ENCODE peak calls at places on chromosomes 16 and 17, in four cellular contexts. One of them, this sample, is unnamed.

GRCh38 chr16:19588661-19589060 is 33.2 kb downstream of the VPS35L start:
- DNase-seq in GM12878: no peak
- DNase-seq in K562: no peak
- DNase-seq in HepG2: no peak
- DNase-seq in this sample: no peak

GRCh38 chr16:11497851-11498289 is 88.8 kb downstream of the LITAF start:
- DNase-seq in GM12878: no peak
- DNase-seq in K562: peak
- DNase-seq in HepG2: peak
- DNase-seq in this sample: peak

GRCh38 chr16:82192665-82193064 is 22.6 kb upstream of the MPHOSPH6 start:
- DNase-seq in GM12878: no peak
- DNase-seq in K562: no peak
- DNase-seq in HepG2: no peak
- DNase-seq in this sample: peak

GRCh38 chr16:90008708-90009145 is 10.5 kb downstream of the DBNDD1 start:
- DNase-seq in GM12878: no peak
- DNase-seq in K562: no peak
- DNase-seq in HepG2: no peak
- DNase-seq in this sample: peak

GRCh38 chr16:85027349-85027967 is at the start of gene KIAA0513:
- DNase-seq in GM12878: peak
- DNase-seq in K562: peak
- DNase-seq in HepG2: peak
- DNase-seq in this sample: peak

GRCh38 chr17:42354956-42355843 is 33.0 kb downstream of the STAT3 start:
- DNase-seq in GM12878: no peak
- DNase-seq in K562: no peak
- DNase-seq in HepG2: no peak
- DNase-seq in this sample: no peak

GRCh38 chr17:45149669-45150603 is 1.7 kb downstream of the HEXIM1 start:
- DNase-seq in GM12878: no peak
- DNase-seq in K562: peak
- DNase-seq in HepG2: no peak
- DNase-seq in this sample: peak

GRCh38 chr17:81419333-81419885 is 24.2 kb downstream of the BAHCC1 start:
- DNase-seq in GM12878: no peak
- DNase-seq in K562: peak
- DNase-seq in HepG2: no peak
- DNase-seq in this sample: peak

GRCh38 chr16:68369168-68369567 is 58.3 kb downstream of the PRMT7 start:
- DNase-seq in GM12878: no peak
- DNase-seq in K562: no peak
- DNase-seq in HepG2: no peak
- DNase-seq in this sample: no peak

GRCh38 chr17:31830971-31831755 is 27.9 kb downstream of the COPRS start:
- DNase-seq in GM12878: no peak
- DNase-seq in K562: peak
- DNase-seq in HepG2: no peak
- DNase-seq in this sample: peak

GRCh38 chr17:31469959-31470358 is 78.5 kb downstream of the RAB11FIP4 start:
- DNase-seq in GM12878: no peak
- DNase-seq in K562: peak
- DNase-seq in HepG2: peak
- DNase-seq in this sample: no peak

GRCh38 chr16:54320895-54321294 is 34.3 kb upstream of the IRX3 start:
- DNase-seq in GM12878: no peak
- DNase-seq in K562: no peak
- DNase-seq in HepG2: no peak
- DNase-seq in this sample: no peak

GRCh38 chr17:21019976-21020575 is 22.7 kb downstream of the USP22 start:
- DNase-seq in GM12878: no peak
- DNase-seq in K562: no peak
- DNase-seq in HepG2: no peak
- DNase-seq in this sample: no peak

GRCh38 chr16:90048737-90049330 is 28.3 kb downstream of the PRDM7 start:
- DNase-seq in GM12878: no peak
- DNase-seq in K562: no peak
- DNase-seq in HepG2: no peak
- DNase-seq in this sample: no peak

GRCh38 chr17:75557075-75557851 is 30.3 kb upstream of the MYO15B start:
- DNase-seq in GM12878: no peak
- DNase-seq in K562: peak
- DNase-seq in HepG2: peak
- DNase-seq in this sample: peak

GRCh38 chr17:47898246-47898645 is 2.2 kb downstream of the SP2 start:
- DNase-seq in GM12878: no peak
- DNase-seq in K562: no peak
- DNase-seq in HepG2: no peak
- DNase-seq in this sample: no peak

GRCh38 chr17:45648642-45649041 is 135.5 kb upstream of the CRHR1 start:
- DNase-seq in GM12878: no peak
- DNase-seq in K562: peak
- DNase-seq in HepG2: no peak
- DNase-seq in this sample: no peak

GRCh38 chr17:82418001-82418986 is at the start of the genes HEXD and OGFOD3:
- DNase-seq in GM12878: no peak
- DNase-seq in K562: peak
- DNase-seq in HepG2: peak
- DNase-seq in this sample: peak

GRCh38 chr17:44787271-44787940 is 28.6 kb downstream of the ADAM11 start:
- DNase-seq in GM12878: no peak
- DNase-seq in K562: no peak
- DNase-seq in HepG2: no peak
- DNase-seq in this sample: no peak

GRCh38 chr17:17681744-17682292 is 560 bp downstream of the RAI1 start:
- DNase-seq in GM12878: no peak
- DNase-seq in K562: peak
- DNase-seq in HepG2: no peak
- DNase-seq in this sample: no peak

GRCh38 chr16:84832488-84833141 is 12.8 kb downstream of the CRISPLD2 start:
- DNase-seq in GM12878: no peak
- DNase-seq in K562: no peak
- DNase-seq in HepG2: no peak
- DNase-seq in this sample: peak

GRCh38 chr17:48002208-48002919 is 31.5 kb downstream of the CDK5RAP3 start:
- DNase-seq in GM12878: peak
- DNase-seq in K562: peak
- DNase-seq in HepG2: peak
- DNase-seq in this sample: peak

GRCh38 chr16:4140652-4141051 is 24.4 kb upstream of the ADCY9 start:
- DNase-seq in GM12878: peak
- DNase-seq in K562: no peak
- DNase-seq in HepG2: no peak
- DNase-seq in this sample: peak

GRCh38 chr17:79183221-79184158 is 108.9 kb downstream of the ENGASE start:
- DNase-seq in GM12878: no peak
- DNase-seq in K562: no peak
- DNase-seq in HepG2: no peak
- DNase-seq in this sample: no peak

GRCh38 chr16:73288435-73288834 is 240.5 kb upstream of the ZFHX3 start:
- DNase-seq in GM12878: no peak
- DNase-seq in K562: no peak
- DNase-seq in HepG2: no peak
- DNase-seq in this sample: no peak

GRCh38 chr17:35889818-35890773 is 9.9 kb upstream of the CCL5 start:
- DNase-seq in GM12878: no peak
- DNase-seq in K562: no peak
- DNase-seq in HepG2: no peak
- DNase-seq in this sample: peak

GRCh38 chr16:84116720-84117481 is at the start of gene MBTPS1:
- DNase-seq in GM12878: peak
- DNase-seq in K562: peak
- DNase-seq in HepG2: peak
- DNase-seq in this sample: peak

GRCh38 chr16:90022209-90023077 is 3.2 kb upstream of the DBNDD1 start:
- DNase-seq in GM12878: peak
- DNase-seq in K562: peak
- DNase-seq in HepG2: peak
- DNase-seq in this sample: peak

DNA sequence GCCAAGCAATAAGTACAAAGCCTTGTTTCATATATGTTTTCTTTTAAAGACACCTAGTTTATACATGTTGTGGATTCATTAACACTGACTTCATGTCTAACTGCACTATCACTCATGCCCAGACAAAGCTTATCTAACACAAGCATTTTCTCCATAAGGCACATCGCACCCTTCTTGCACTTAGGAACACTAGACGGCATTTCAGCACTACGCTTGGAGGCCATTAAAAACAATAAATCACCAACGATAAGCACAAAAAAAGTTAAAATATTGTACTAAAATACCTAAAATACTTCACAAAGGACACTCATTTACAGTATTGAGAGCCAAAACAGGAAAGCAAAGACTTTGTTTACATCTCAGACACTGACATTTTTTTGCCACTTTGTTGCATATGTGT is 39.0 kb upstream of the TEKT3 start:
- DNase-seq in GM12878: no peak
- DNase-seq in K562: peak
- DNase-seq in HepG2: no peak
- DNase-seq in this sample: no peak
- TF ChIP-seq BHLHE40 in GM12878: no peak
- TF ChIP-seq BHLHE40 in K562: no peak
- TF ChIP-seq BHLHE40 in HepG2: no peak
- TF ChIP-seq BHLHE40 in this sample: no peak

DNA sequence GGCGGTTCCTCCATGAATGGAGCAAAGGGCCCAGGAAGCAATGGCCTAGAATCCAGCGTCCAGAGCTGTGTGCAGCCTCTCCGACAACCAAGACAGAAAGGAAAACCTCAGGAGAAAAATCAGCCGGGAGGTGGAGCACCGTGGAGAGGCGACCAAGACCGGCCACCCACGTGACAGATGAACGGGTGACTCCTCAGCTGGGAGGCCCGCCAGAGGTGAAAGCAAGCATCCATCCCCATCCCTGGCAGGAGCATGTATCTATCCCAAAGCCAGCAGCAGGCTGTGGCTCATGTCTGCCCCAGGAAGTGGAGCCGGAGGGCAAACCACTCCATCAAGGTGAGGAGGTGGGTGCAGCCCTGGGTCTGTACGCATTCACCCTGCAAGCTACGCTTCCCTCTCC is 52.1 kb downstream of the FOXL1 start:
- DNase-seq in GM12878: no peak
- DNase-seq in K562: no peak
- DNase-seq in HepG2: no peak
- DNase-seq in this sample: peak
- H2AFZ ChIP-seq in GM12878: no peak
- H2AFZ ChIP-seq in K562: no peak
- H2AFZ ChIP-seq in HepG2: no peak
- H2AFZ ChIP-seq in this sample: peak

GRCh38 chr17:28227278-28228108 is 91.5 kb upstream of the TMEM97 start:
- DNase-seq in GM12878: no peak
- DNase-seq in K562: no peak
- DNase-seq in HepG2: no peak
- DNase-seq in this sample: no peak
- TF ChIP-seq BHLHE40 in GM12878: no peak
- TF ChIP-seq BHLHE40 in K562: no peak
- TF ChIP-seq BHLHE40 in HepG2: no peak
- TF ChIP-seq BHLHE40 in this sample: no peak

DNA sequence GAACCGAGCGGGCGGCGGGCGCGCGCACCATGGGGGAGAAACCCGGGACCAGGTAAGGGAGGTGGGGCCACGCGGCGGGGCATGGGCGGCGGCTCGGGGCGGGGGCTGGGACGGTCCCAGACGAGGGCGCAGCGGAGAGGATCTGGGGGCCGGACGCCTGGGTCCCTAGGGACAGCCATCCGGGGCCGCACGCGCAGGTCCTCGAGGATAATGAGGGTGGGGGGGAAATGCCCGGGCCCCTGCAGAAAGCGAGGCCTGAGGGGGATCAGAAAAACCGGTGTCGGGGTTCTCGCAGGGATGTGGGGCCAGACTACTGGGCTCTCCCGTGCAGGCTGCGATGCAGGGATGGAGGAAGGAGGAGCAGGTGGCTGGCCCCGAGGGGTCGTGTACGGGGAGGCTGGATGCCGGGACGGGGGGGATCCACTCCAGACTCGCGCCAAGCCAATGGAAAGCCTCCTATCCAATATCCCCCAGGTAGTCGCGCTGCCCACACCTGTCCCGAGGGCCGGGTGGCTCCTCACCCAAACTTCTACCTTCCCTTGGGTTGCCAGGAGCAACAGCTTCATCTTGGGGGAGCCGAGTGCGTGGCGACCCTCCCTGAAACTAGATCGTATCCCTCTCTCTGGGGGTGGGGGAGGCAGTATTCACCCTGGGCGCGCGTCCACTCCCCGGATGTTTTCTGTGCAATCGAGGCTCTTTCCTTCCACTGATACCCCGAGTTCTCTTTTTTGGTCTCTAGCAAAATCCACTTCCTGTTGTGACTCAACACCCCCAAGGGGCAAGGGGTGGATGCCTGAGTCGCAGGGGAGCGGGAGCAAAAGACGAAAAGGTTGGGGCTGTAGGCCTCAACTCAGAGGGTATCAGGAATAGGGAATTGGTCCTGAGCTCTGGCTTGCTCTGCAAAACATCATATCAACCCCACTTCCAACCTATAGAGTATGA is 532 bp downstream of the ARRB2 start:
- DNase-seq in GM12878: no peak
- DNase-seq in K562: no peak
- DNase-seq in HepG2: no peak
- DNase-seq in this sample: no peak
- H2AFZ ChIP-seq in GM12878: peak
- H2AFZ ChIP-seq in K562: peak
- H2AFZ ChIP-seq in HepG2: no peak
- H2AFZ ChIP-seq in this sample: peak

GRCh38 chr17:63960006-63960405 is 12.7 kb downstream of the SCN4A start:
- DNase-seq in GM12878: no peak
- DNase-seq in K562: no peak
- DNase-seq in HepG2: no peak
- DNase-seq in this sample: no peak

GRCh38 chr17:63955232-63955631 is 17.5 kb downstream of the SCN4A start:
- DNase-seq in GM12878: no peak
- DNase-seq in K562: no peak
- DNase-seq in HepG2: no peak
- DNase-seq in this sample: no peak

GRCh38 chr17:63954402-63955063 is 18.2 kb downstream of the SCN4A start:
- DNase-seq in GM12878: no peak
- DNase-seq in K562: no peak
- DNase-seq in HepG2: no peak
- DNase-seq in this sample: no peak

GRCh38 chr17:63955791-63956190 is 16.9 kb downstream of the SCN4A start:
- DNase-seq in GM12878: no peak
- DNase-seq in K562: no peak
- DNase-seq in HepG2: no peak
- DNase-seq in this sample: no peak

GRCh38 chr17:63956296-63956920 is 16.3 kb downstream of the SCN4A start:
- DNase-seq in GM12878: no peak
- DNase-seq in K562: no peak
- DNase-seq in HepG2: peak
- DNase-seq in this sample: peak
- TF ChIP-seq BHLHE40 in GM12878: no peak
- TF ChIP-seq BHLHE40 in K562: no peak
- TF ChIP-seq BHLHE40 in HepG2: no peak
- TF ChIP-seq BHLHE40 in this sample: no peak

GRCh38 chr16:86334062-86334461 is 176.3 kb upstream of the FOXF1 start:
- DNase-seq in GM12878: no peak
- DNase-seq in K562: no peak
- DNase-seq in HepG2: no peak
- DNase-seq in this sample: no peak
- H2AFZ ChIP-seq in GM12878: no peak
- H2AFZ ChIP-seq in K562: no peak
- H2AFZ ChIP-seq in HepG2: no peak
- H2AFZ ChIP-seq in this sample: peak

GRCh38 chr17:15914400-15915165 is 30.3 kb upstream of the ADORA2B start:
- DNase-seq in GM12878: no peak
- DNase-seq in K562: no peak
- DNase-seq in HepG2: no peak
- DNase-seq in this sample: peak
- TF ChIP-seq BHLHE40 in GM12878: no peak
- TF ChIP-seq BHLHE40 in K562: no peak
- TF ChIP-seq BHLHE40 in HepG2: no peak
- TF ChIP-seq BHLHE40 in this sample: no peak

This sample was measured in IMR-90.